ENCODE peak calls at places on chromosome 12, in eight cellular contexts. N is mammary epithelial cell, A is Karpas-422, V is PC-9, Y is A549, F is heart left ventricle, O is brain microvascular endothelial cell, I is suprapubic skin. E is an unnamed sample.
A peak's percentile ranks its signal among the peaks of the same experiment; 100 is the strongest.

GRCh38 chr12:11812558-11813421 is 163.3 kb downstream of the ETV6 start:
- DNase-seq in N (peak; percentile 36), A (no peak), V (no peak), Y (no peak), F (peak; percentile 47), O (no peak), I (no peak), E (no peak)

GRCh38 chr12:124780752-124781685 is 82.6 kb downstream of the SCARB1 start:
- DNase-seq in N (peak; percentile 21), A (no peak), V (no peak), Y (no peak), F (no peak), O (no peak), I (no peak), E (no peak)

GRCh38 chr12:130563322-130563721 is 152.8 kb downstream of the RIMBP2 start:
- DNase-seq in N (no peak), A (no peak), V (no peak), Y (no peak), F (no peak), O (no peak), I (no peak), E (no peak)

GRCh38 chr12:132127041-132127440 is 17.1 kb downstream of the DDX51 start:
- DNase-seq in N (no peak), A (no peak), V (no peak), Y (no peak), F (no peak), O (no peak), I (peak; percentile 53), E (no peak)

GRCh38 chr12:12265035-12265434 is 1.8 kb downstream of the LRP6 start:
- DNase-seq in N (no peak), A (no peak), V (no peak), Y (no peak), F (no peak), O (no peak), I (no peak), E (no peak)

GRCh38 chr12:132622437-132623071 is 4.0 kb downstream of the P2RX2 start:
- DNase-seq in N (no peak), A (peak; percentile 52), V (peak; percentile 70), Y (no peak), F (peak; percentile 48), O (peak; percentile 76), I (no peak), E (no peak)

GRCh38 chr12:67918441-67918840 is 70.8 kb upstream of the IFNG-AS1 start:
- DNase-seq in N (no peak), A (no peak), V (no peak), Y (no peak), F (no peak), O (no peak), I (no peak), E (no peak)

GRCh38 chr12:117361905-117362304 is 479 bp upstream of the NOS1 start:
- DNase-seq in N (no peak), A (no peak), V (no peak), Y (no peak), F (no peak), O (no peak), I (no peak), E (no peak)

GRCh38 chr12:12693111-12693671 is 2.8 kb downstream of the GPR19 start:
- DNase-seq in N (no peak), A (no peak), V (no peak), Y (no peak), F (no peak), O (no peak), I (no peak), E (no peak)

GRCh38 chr12:50110762-50111416 is 1.1 kb upstream of the COX14 start:
- DNase-seq in N (peak; percentile 28), A (peak; percentile 95), V (peak; percentile 84), Y (peak; percentile 52), F (peak; percentile 79), O (no peak), I (no peak), E (no peak)
- H3K4me3 ChIP-seq in N (no peak overlapping the region), A (peak overlapping the region; percentile 71), V (peak overlapping the region; percentile 41), Y (peak overlapping the region; percentile 5), F (no peak overlapping the region), O (peak overlapping the region; percentile 49), I (peak overlapping the region; percentile 16), E (no peak overlapping the region)

GRCh38 chr12:120562906-120563305 is 18.3 kb downstream of the POP5 start:
- DNase-seq in N (no peak), A (no peak), V (no peak), Y (no peak), F (no peak), O (no peak), I (no peak), E (no peak)
- H3K27ac ChIP-seq in N (no peak overlapping the region), A (no peak overlapping the region), V (no peak overlapping the region), Y (no peak overlapping the region), F (peak overlapping the region; percentile 82), O (no peak overlapping the region), I (no peak overlapping the region), E (no peak overlapping the region)

GRCh38 chr12:40010899-40011774 is 94.7 kb downstream of the SLC2A13 start:
- DNase-seq in N (peak; percentile 64), A (peak; percentile 86), V (peak; percentile 41), Y (peak; percentile 80), F (peak; percentile 56), O (peak; percentile 67), I (no peak), E (peak; percentile 64)
- H3K4me3 ChIP-seq in N (no peak overlapping the region), A (peak overlapping the region; percentile 45), V (no peak overlapping the region), Y (no peak overlapping the region), F (no peak overlapping the region), O (no peak overlapping the region), I (peak overlapping the region; percentile 17), E (peak overlapping the region; percentile 30)

DNA sequence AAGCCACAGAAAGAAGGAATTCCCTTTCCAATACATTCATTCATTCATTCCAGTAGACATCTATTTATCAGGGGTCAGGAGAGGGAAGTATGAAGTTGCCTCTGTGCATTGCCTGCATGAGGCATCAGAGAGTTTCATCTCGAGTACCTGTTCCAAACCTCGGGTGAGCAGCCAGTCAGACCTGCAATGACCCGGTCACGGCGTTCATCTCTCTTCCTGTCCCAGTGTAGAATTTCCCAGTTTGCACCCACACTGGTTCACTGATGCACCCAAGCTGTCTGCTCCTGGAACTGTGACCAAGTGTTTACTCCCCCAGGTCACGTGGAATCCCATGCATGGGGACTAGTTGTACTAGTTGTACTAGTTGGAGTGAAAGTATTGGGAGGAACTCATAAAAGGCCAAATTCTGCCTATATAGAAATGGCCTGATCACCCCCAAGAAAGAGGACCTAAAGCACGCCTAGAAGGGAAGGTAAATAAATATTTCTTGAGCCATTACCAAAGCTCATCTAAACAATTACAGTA is 22.3 kb upstream of the PRKAB1 start:
- DNase-seq in N (no peak), A (no peak), V (no peak), Y (no peak), F (no peak), O (no peak), I (no peak), E (no peak)
- H3K27ac ChIP-seq in N (no peak overlapping the region), A (no peak overlapping the region), V (no peak overlapping the region), Y (no peak overlapping the region), F (no peak overlapping the region), O (no peak overlapping the region), I (no peak overlapping the region), E (no peak overlapping the region)

GRCh38 chr12:46773537-46773936 is 52.3 kb downstream of the SLC38A4 start:
- DNase-seq in N (no peak), A (no peak), V (no peak), Y (no peak), F (no peak), O (no peak), I (no peak), E (no peak)
- H3K4me3 ChIP-seq in N (no peak overlapping the region), A (no peak overlapping the region), V (no peak overlapping the region), Y (no peak overlapping the region), F (no peak overlapping the region), O (no peak overlapping the region), I (no peak overlapping the region), E (no peak overlapping the region)

DNA sequence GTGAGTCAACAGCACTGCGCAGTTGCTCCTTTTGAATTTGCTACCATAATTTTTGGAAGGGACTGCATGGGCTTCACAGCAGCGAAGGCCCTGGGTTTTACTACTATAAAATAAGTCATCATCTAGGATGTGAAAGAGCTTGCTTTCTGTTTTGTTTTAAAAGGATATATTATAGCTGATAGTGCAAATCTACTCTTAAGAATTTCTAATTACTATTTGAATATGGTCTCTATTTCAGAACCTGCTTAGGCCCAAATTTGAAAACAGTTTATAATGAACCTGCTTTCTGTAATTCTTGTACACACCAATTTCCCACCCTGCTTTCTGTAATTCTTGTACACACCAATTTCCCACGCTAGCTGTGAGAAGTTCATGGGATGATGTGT is 73.0 kb downstream of the SRGAP1 start:
- DNase-seq in N (no peak), A (no peak), V (no peak), Y (no peak), F (no peak), O (no peak), I (no peak), E (no peak)
- H3K27ac ChIP-seq in N (peak overlapping the region; percentile 98), A (no peak overlapping the region), V (peak overlapping the region; percentile 97), Y (peak overlapping the region; percentile 97), F (no peak overlapping the region), O (peak overlapping the region; percentile 98), I (peak overlapping the region; percentile 74), E (no peak overlapping the region)

GRCh38 chr12:123223241-123223668 is 9.7 kb downstream of the MPHOSPH9 start:
- DNase-seq in N (no peak), A (no peak), V (no peak), Y (no peak), F (no peak), O (no peak), I (no peak), E (peak; percentile 55)
- H3K4me3 ChIP-seq in N (no peak overlapping the region), A (no peak overlapping the region), V (no peak overlapping the region), Y (no peak overlapping the region), F (no peak overlapping the region), O (no peak overlapping the region), I (no peak overlapping the region), E (peak overlapping the region; percentile 28)

GRCh38 chr12:101696477-101697196 is 803 bp upstream of the CHPT1 start:
- DNase-seq in N (no peak), A (no peak), V (no peak), Y (no peak), F (peak; percentile 76), O (no peak), I (peak; percentile 85), E (no peak)

GRCh38 chr12:101697197-101697929 is at the start of gene CHPT1:
- DNase-seq in N (peak; percentile 16), A (no peak), V (peak; percentile 57), Y (peak; percentile 58), F (peak; percentile 81), O (peak; percentile 1), I (peak; percentile 86), E (peak; percentile 73)

GRCh38 chr12:101700299-101700820 is 2.9 kb downstream of the CHPT1 start:
- DNase-seq in N (no peak), A (no peak), V (no peak), Y (no peak), F (no peak), O (no peak), I (no peak), E (no peak)

GRCh38 chr12:101697930-101698781 is 716 bp downstream of the CHPT1 start:
- DNase-seq in N (peak; percentile 20), A (no peak), V (no peak), Y (peak; percentile 46), F (peak; percentile 52), O (peak; percentile 4), I (peak; percentile 85), E (peak; percentile 15)

DNA sequence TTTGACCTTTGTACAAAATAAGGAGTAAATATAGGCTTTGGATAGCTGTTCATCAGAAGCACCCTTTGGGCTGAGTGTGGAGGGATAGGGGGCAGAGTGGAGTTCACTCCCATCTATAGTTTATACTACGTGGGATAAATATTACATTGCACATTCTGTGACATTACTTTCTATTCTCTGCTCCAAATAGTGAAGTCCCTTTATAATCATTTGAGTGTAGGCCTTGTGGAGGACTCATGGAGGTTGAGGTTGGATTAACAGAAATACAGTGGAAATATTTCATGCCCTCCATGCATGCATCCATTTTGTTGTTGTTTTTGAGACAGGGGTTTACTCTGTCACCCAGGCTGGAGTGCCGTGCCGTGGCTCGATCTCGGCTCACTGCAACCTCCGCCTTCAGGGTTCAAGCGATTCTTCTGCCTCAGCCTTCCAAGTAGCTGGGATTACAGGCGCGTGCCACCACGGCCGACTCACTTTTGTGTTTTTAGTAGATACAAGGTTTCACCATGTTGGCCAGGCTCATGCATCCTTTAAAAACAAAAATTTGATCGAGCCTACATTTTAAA is 1.4 kb downstream of the CHPT1 start:
- DNase-seq in N (no peak), A (no peak), V (no peak), Y (no peak), F (no peak), O (no peak), I (no peak), E (no peak)
- H3K27ac ChIP-seq in N (no peak overlapping the region), A (no peak overlapping the region), V (no peak overlapping the region), Y (peak overlapping the region; percentile 77), F (peak overlapping the region; percentile 92), O (no peak overlapping the region), I (peak overlapping the region; percentile 94), E (no peak overlapping the region)